ENCODE peak calls at places on chromosomes 3 and 15, in four cellular contexts. E is sigmoid colon, G is Peyer's patch, M is body of pancreas. X is an unnamed sample.

GRCh38 chr3:71629289-71630252 is 46.0 kb upstream of the FOXP1 start:
- DNase-seq in G (no peak), E (peak; percentile 64), M (no peak), X (no peak)

GRCh38 chr15:33031324-33031736 is 163.2 kb downstream of the FMN1 start:
- DNase-seq in G (no peak), M (peak; percentile 34), E (no peak), X (peak; percentile 76)

GRCh38 chr3:150222646-150223045 is 185.5 kb upstream of the TSC22D2 start:
- DNase-seq in M (no peak), E (no peak), G (no peak), X (no peak)

GRCh38 chr15:36373549-36373948 is 205.9 kb upstream of the CDIN1 start:
- DNase-seq in E (no peak), M (no peak), G (no peak), X (peak; percentile 69)

GRCh38 chr3:187746059-187746453 is 788 bp upstream of the BCL6 start:
- DNase-seq in G (no peak), M (no peak), E (no peak), X (no peak)

GRCh38 chr3:166986000-166986399 is 394.1 kb downstream of the ZBBX start:
- DNase-seq in G (no peak), M (no peak), E (no peak), X (no peak)

GRCh38 chr15:57537072-57537471 is 54.6 kb upstream of the MYZAP start:
- DNase-seq in M (peak; percentile 66), G (no peak), E (no peak), X (no peak)

GRCh38 chr3:110077093-110077492 is 739.7 kb upstream of the DPPA4 start:
- DNase-seq in M (no peak), G (no peak), E (no peak), X (no peak)

GRCh38 chr3:143697975-143698374 is 150.3 kb downstream of the SLC9A9 start:
- DNase-seq in E (no peak), G (no peak), M (no peak), X (peak; percentile 4)

GRCh38 chr3:134600685-134601502 is 49.9 kb downstream of the KY start:
- DNase-seq in G (peak; percentile 59), M (peak; percentile 66), E (no peak), X (peak; percentile 38)

GRCh38 chr15:96657096-96657495 is 326.6 kb downstream of the NR2F2 start:
- DNase-seq in M (no peak), G (no peak), E (no peak), X (no peak)

GRCh38 chr3:22887664-22888291 is 315.3 kb upstream of the UBE2E2 start:
- DNase-seq in E (no peak), M (no peak), G (no peak), X (peak; percentile 8)

GRCh38 chr3:2099028-2099671 is 484 bp downstream of the CNTN4 start:
- DNase-seq in M (peak; percentile 46), E (no peak), G (no peak), X (no peak)

GRCh38 chr3:40718681-40719080 is 193.9 kb downstream of the ZNF621 start:
- DNase-seq in M (no peak), G (no peak), E (no peak), X (no peak)

GRCh38 chr15:70528816-70529215 is 234.5 kb downstream of the UACA start:
- DNase-seq in M (no peak), E (no peak), G (no peak), X (no peak)

GRCh38 chr15:70530035-70530499 is 233.3 kb downstream of the UACA start:
- DNase-seq in M (no peak), G (no peak), E (no peak), X (no peak)

GRCh38 chr15:70532536-70533186 is 230.7 kb downstream of the UACA start:
- DNase-seq in M (no peak), G (no peak), E (no peak), X (no peak)

GRCh38 chr15:70530906-70531305 is 232.5 kb downstream of the UACA start:
- DNase-seq in E (no peak), M (no peak), G (no peak), X (no peak)

DNA sequence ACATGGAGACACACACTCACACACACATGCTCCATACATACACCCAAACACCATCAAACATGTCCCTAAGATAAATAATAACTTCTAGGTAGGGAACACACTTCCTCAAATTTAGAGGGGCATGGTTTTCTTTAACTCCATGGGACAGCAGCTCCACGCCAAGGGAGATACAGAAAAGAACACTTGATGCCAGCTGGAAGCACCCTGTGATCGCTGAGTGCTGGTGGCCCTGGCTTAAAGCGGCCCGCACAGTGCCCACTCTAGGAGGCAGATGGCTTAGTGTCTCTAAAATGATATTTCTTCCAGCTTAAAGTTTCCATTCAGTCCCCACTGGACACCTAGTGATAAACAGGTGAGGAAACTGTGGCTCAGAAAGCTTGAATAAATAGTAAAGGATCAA is 232.9 kb downstream of the UACA start:
- DNase-seq in E (no peak), M (no peak), G (no peak), X (no peak)
- H3K27ac ChIP-seq in E (no peak overlapping the region), M (no peak overlapping the region), G (no peak overlapping the region), X (no peak overlapping the region)

GRCh38 chr3:161067346-161067745 is 37.8 kb downstream of the B3GALNT1 start:
- DNase-seq in M (no peak), G (no peak), E (no peak), X (no peak)
- H3K4me3 ChIP-seq in M (no peak overlapping the region), G (no peak overlapping the region), E (no peak overlapping the region), X (no peak overlapping the region)

GRCh38 chr15:89772933-89773583 is 3.1 kb upstream of the MESP2 start:
- DNase-seq in E (no peak), G (no peak), M (peak; percentile 19), X (peak; percentile 58)
- TF ChIP-seq CTCF in E (no peak), G (peak; percentile 53), M (no peak), X (peak; percentile 52)

DNA sequence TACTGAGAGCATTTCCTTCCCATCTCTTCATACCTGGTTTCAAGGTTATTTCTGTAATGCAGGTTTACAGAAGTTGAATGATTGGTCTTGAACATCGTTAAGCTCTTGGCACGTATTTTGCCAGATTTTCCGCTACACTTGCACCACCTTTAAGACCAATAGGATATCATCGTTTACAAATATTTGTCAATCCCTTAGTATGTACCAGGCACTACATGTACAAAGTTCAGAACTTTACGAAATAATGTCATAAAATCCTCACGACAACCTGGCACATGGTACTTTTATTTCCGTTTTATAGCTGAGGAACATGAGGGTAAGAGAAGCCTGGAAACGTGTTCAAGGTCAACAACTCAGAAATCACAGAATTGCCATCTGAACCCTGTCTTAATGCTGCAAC is 6.3 kb downstream of the LRRK1 start:
- DNase-seq in M (no peak), G (no peak), E (no peak), X (no peak)
- H3K27ac ChIP-seq in M (no peak overlapping the region), G (no peak overlapping the region), E (no peak overlapping the region), X (no peak overlapping the region)

DNA sequence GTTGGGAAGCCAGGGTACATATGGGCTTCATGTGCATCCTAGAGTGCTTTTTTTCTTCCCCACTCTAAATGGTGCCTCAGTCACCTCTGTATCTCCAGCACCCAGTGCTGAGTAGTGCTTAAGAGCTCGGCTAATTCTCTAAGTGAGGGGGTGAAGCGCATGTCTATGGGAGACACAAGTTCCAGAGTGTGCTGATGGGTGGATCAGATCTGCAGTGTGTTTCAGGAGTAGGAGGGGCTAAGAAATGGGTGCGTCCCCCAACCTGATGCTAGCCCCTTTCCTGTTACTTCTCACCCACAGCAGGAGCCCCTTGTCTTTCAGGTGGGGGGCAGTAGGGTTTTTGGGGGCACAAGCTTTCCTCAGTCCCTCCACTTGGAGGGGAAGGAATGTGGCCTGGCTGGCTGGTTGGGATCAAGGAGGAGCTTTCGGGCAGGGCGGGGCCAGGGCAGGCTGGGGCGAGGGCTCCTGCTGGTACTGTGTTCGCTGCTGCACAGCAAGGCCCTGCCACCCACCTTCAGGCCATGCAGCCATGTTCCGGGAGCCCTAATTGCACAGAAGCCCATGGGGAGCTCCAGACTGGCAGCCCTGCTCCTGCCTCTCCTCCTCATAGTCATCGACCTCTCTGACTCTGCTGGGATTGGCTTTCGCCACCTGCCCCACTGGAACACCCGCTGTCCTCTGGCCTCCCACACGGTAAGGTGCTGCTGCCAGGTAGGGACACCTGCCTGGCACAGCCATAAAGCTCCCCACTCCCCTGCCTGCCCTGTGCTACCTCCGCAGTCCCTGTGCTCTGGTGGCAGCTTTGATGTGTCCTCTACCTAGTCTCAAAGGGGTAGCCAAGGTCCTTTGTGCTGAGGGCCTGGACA is at the start of gene IL17RE:
- DNase-seq in G (peak; percentile 78), M (peak; percentile 76), E (no peak), X (no peak)
- H3K4me3 ChIP-seq in G (peak within 1 kb of the TSS; percentile 31), M (no peak within 1 kb of the TSS), E (peak within 1 kb of the TSS; percentile 0), X (peak within 1 kb of the TSS; percentile 36)

GRCh38 chr3:102741105-102741504 is 306.3 kb downstream of the ZPLD1 start:
- DNase-seq in M (no peak), E (no peak), G (no peak), X (peak; percentile 0)
- TF ChIP-seq CTCF in M (no peak), E (no peak), G (no peak), X (peak; percentile 18)

DNA sequence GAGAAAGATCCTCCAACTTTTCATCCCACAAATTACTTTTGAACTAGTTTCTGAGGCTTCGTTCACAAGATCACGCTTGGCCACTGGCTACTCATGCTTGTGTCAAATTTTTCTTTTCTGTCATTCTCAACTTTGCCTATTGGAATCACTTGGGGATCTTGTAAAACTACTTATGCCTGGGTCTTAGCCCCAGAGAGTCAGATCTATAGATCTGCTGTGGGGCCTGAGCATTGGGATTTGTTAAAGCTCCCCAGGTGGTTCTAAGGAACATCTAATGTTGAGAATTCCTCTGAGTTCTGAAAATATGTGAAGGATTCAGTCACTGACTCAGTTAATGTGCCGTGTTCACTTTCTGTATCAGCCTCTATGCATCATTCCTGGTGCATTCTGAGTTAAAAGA is 71.7 kb upstream of the VGLL3 start:
- DNase-seq in E (no peak), G (no peak), M (no peak), X (no peak)
- H3K27ac ChIP-seq in E (no peak overlapping the region), G (no peak overlapping the region), M (no peak overlapping the region), X (no peak overlapping the region)

GRCh38 chr15:64044315-64045105 is 1.8 kb downstream of the DAPK2 start:
- DNase-seq in M (no peak), G (peak; percentile 65), E (no peak), X (no peak)
- H3K4me3 ChIP-seq in M (no peak overlapping the region), G (peak overlapping the region; percentile 69), E (no peak overlapping the region), X (no peak overlapping the region)

GRCh38 chr3:24579008-24579407 is 84.4 kb upstream of the THRB start:
- DNase-seq in G (no peak), M (no peak), E (peak; percentile 56), X (no peak)

GRCh38 chr3:24586920-24587319 is 92.3 kb upstream of the THRB start:
- DNase-seq in E (no peak), G (no peak), M (no peak), X (no peak)

GRCh38 chr3:24588568-24588967 is 93.9 kb upstream of the THRB start:
- DNase-seq in G (no peak), E (no peak), M (no peak), X (no peak)

GRCh38 chr3:24578324-24578723 is 83.7 kb upstream of the THRB start:
- DNase-seq in G (no peak), E (no peak), M (no peak), X (no peak)

DNA sequence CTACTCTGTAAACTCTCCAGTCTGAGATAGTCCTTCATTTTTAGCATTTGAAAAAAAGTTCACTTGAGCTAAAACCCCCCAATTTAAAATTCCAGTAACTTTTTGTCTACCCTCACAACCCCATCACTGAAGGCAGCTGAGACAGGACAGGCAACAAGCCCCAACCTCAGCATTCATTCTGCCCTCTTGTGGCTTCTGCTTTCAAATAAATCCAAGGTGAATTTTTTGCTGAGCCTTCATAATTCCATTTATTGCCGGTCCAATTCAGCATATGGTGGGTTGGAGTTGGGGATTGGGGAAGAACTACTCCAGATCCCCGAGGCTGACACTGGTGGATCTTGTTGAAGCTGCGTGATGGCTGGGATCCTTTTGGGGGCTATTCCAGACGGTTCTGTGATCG is 88.4 kb upstream of the THRB start:
- DNase-seq in M (peak; percentile 23), G (peak; percentile 47), E (no peak), X (no peak)
- TF ChIP-seq CTCF in M (no peak), G (peak; percentile 46), E (no peak), X (no peak)

X was measured in mammary epithelial cell.